ENCODE peak calls at places on chromosomes 11 and 22, in four cellular contexts. J is neuronal stem cell, Q is mesenchymal stem cell, Y is trophoblast cell. T is an unnamed sample.
A peak's percentile ranks its signal among the peaks of the same experiment; 100 is the strongest.

GRCh38 chr11:88474655-88475054 is 137.1 kb upstream of the CTSC start:
- DNase-seq in Q (no peak), Y (no peak), J (no peak), T (no peak)

GRCh38 chr11:12043959-12044772 is 35.7 kb upstream of the DKK3 start:
- DNase-seq in Q (peak; percentile 97), Y (peak; percentile 80), J (peak; percentile 68), T (peak; percentile 79)

GRCh38 chr11:68977781-68978625 is 2.8 kb downstream of the MRGPRD start:
- DNase-seq in J (no peak), Y (no peak), Q (no peak), T (peak; percentile 20)

GRCh38 chr11:102267602-102268001 is 49.7 kb upstream of the BIRC3 start:
- DNase-seq in J (no peak), Y (peak; percentile 65), Q (peak; percentile 84), T (no peak)

GRCh38 chr11:87236368-87236767 is 198.6 kb downstream of the TMEM135 start:
- DNase-seq in Y (no peak), Q (no peak), J (no peak), T (no peak)

GRCh38 chr11:128585498-128586238 is 1.7 kb downstream of the ETS1 start:
- DNase-seq in Y (no peak), J (no peak), Q (no peak), T (peak; percentile 48)

GRCh38 chr11:108302121-108302785 is 79.4 kb downstream of the ATM start:
- DNase-seq in Y (no peak), Q (peak; percentile 48), J (no peak), T (no peak)

GRCh38 chr11:11422291-11423128 is 69.5 kb upstream of the CSNK2A3 start:
- DNase-seq in Y (no peak), Q (no peak), J (no peak), T (no peak)

GRCh38 chr11:70721006-70721405 is 322.7 kb downstream of the CTTN start:
- DNase-seq in J (no peak), Q (no peak), Y (no peak), T (no peak)

GRCh38 chr11:110130642-110131238 is 37.5 kb downstream of the ZC3H12C start:
- DNase-seq in Q (no peak), Y (no peak), J (peak; percentile 86), T (peak; percentile 42)

GRCh38 chr11:88543902-88544655 is 206.5 kb upstream of the CTSC start:
- DNase-seq in Q (peak; percentile 90), J (peak; percentile 78), Y (peak; percentile 49), T (peak; percentile 83)

GRCh38 chr11:30741039-30741550 is 154.9 kb upstream of the MPPED2 start:
- DNase-seq in Q (peak; percentile 72), J (no peak), Y (peak; percentile 82), T (no peak)

GRCh38 chr22:37345863-37346514 is 63.7 kb downstream of the CYTH4 start:
- DNase-seq in Y (no peak), J (no peak), Q (peak; percentile 81), T (no peak)

GRCh38 chr11:76371170-76371569 is 9.8 kb downstream of the THAP12 start:
- DNase-seq in Q (peak; percentile 93), Y (peak; percentile 4), J (no peak), T (no peak)

GRCh38 chr11:27398413-27398780 is 35.4 kb upstream of the CCDC34 start:
- DNase-seq in Y (no peak), Q (no peak), J (no peak), T (no peak)

GRCh38 chr22:30116362-30117117 is 36.3 kb downstream of the HORMAD2 start:
- DNase-seq in Q (peak; percentile 15), Y (no peak), J (no peak), T (no peak)

GRCh38 chr11:11968511-11969280 is 39.7 kb downstream of the DKK3 start:
- DNase-seq in Q (no peak), Y (no peak), J (no peak), T (no peak)

GRCh38 chr11:16926868-16927267 is 87.3 kb downstream of the PLEKHA7 start:
- DNase-seq in J (no peak), Y (no peak), Q (no peak), T (no peak)

GRCh38 chr22:38831166-38831945 is 12.5 kb downstream of the NPTXR start:
- DNase-seq in Q (peak; percentile 77), Y (peak; percentile 27), J (no peak), T (no peak)

GRCh38 chr11:61654397-61654829 is 25.8 kb upstream of the DAGLA start:
- DNase-seq in Y (no peak), Q (no peak), J (no peak), T (no peak)

GRCh38 chr11:31237819-31238771 is 131.4 kb downstream of the DCDC1 start:
- DNase-seq in J (peak; percentile 80), Y (no peak), Q (peak; percentile 8), T (peak; percentile 41)

GRCh38 chr22:49028111-49028510 is 799.6 kb downstream of the BRD1 start:
- DNase-seq in Y (no peak), Q (no peak), J (no peak), T (no peak)

GRCh38 chr11:3950996-3951662 is 95.7 kb downstream of the STIM1 start:
- DNase-seq in J (peak; percentile 71), Y (peak; percentile 25), Q (peak; percentile 94), T (no peak)

GRCh38 chr11:77287615-77288273 is 13.7 kb downstream of the GDPD4 start:
- DNase-seq in Y (no peak), Q (peak; percentile 64), J (no peak), T (no peak)

GRCh38 chr11:102530558-102530957 is at the start of gene MMP7:
- DNase-seq in Y (no peak), Q (peak; percentile 56), J (no peak), T (no peak)

GRCh38 chr22:22770280-22770871 is 117.2 kb upstream of the IGLL5 start:
- DNase-seq in Q (peak; percentile 7), J (peak; percentile 39), Y (peak; percentile 45), T (peak; percentile 78)

GRCh38 chr11:77082838-77083552 is 16.2 kb downstream of the CAPN5 start:
- DNase-seq in Q (peak; percentile 55), J (no peak), Y (no peak), T (no peak)

GRCh38 chr11:122923302-122923701 is 40.7 kb downstream of the JHY start:
- DNase-seq in Q (no peak), J (no peak), Y (no peak), T (no peak)

GRCh38 chr11:12838463-12839120 is 164.4 kb downstream of the TEAD1 start:
- DNase-seq in Y (peak; percentile 50), J (no peak), Q (no peak), T (no peak)

GRCh38 chr11:118241191-118242098 is 10.7 kb downstream of the MPZL3 start:
- DNase-seq in Y (peak; percentile 34), Q (peak; percentile 10), J (no peak), T (no peak)

GRCh38 chr22:39405346-39406085 is 5.9 kb downstream of the TAB1 start:
- DNase-seq in Q (no peak), Y (no peak), J (no peak), T (no peak)

DNA sequence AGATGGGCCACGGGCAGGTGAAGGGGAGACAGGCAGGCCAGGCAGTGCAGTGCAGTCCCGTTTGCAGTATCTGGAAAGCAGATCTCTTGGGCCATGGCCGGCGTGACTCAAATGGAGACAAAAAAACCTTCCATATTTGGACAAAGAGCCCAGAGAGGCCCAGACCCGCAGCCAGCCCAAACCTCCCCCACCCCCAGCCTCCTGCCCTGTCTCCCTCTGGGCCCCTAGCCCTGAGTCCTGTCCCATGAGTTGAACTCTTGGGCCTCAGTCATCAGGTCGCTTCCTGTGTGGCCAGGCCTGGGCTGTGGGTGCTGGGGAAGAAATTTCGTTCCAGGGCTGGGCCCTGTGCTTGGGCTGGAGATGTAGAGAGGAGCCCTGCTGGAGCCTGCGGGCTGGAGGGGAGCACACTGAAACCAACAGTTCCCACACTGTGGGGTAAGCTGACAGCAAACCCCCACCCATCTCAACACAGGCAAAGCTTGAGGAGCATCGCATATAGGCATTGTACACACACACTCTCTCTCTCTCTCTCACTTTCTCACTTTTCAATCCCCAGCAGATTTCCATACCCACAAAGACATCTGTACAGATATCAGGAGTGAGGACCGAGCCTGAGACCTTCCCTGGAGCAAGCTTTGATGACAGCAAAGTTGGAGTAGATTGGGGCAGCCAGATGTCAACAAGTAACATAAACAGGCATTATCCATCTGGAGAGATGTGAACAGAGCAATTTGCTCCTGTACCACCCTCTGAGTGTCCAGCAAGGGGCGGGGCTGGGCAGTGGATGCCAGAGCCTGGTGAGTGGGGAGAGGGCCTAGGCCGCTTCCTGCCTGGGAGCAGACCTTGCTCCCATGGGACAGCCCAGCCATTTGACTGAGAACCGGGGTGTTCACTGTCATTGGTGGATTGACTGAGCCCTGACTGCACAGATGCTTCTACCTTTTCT is 17.2 kb downstream of the ARHGEF17 start:
- DNase-seq in Y (peak; percentile 90), J (no peak), Q (peak; percentile 83), T (no peak)
- H2BK12ac ChIP-seq in Y (peak overlapping the region; percentile 70), J (no peak overlapping the region), Q (peak overlapping the region; percentile 100), T (no peak overlapping the region)

DNA sequence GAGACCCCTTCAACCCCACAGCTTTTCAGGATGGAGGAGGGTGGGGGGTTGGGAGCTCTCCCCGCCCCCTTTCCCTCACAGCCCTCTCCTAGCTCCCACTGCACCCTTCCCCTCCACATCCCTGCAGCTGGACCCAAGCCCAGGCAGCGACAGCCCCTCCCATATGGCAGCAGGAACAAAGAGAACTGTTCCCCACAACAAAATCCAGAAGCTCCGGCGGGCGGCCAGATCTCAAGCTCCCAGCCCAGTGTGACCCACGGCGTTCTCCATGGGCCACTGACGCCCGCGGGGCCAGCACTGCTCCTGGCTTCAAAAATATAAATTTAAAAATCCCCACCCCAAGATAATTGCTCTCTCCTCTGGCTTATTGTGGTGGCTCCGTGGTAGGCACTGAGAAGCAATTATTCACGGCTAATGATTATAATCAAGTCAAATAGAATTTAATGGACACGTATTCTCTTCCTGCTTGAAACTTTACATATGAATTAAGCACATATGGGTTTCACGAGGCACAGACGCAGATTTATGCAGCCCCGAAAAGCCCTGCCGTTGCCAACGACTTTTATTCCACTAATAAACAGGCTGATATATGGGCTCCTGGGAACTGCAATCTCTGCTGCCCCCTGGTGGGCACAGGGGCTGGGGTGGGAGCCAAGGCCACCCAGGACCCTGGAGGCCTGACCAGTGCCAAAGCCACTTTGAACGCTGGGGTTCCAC is 17.6 kb downstream of the MACROD1 start:
- DNase-seq in Q (peak; percentile 71), J (peak; percentile 74), Y (peak; percentile 61), T (peak; percentile 76)
- H2BK12ac ChIP-seq in Q (no peak overlapping the region), J (peak overlapping the region; percentile 31), Y (no peak overlapping the region), T (no peak overlapping the region)

DNA sequence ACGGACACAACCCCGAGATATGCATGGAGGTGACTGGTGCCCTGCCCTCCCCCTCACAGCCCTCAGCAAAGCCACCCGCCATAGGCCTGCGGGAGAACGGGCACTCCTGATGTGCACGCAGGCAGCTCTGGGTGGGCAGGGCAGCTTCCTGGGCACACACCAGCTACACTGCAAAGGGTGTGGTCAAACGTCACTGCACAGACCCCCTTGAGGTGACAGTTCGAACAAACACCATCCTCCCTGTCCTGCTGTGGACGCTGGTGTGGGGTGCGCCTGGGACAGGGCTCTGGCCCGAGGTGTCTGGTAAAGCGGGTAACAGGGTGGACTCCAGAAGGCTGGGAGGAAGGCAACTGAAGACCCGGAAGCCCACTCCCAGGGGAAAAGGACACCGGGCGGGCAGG is 21.9 kb upstream of the MOB2 start:
- DNase-seq in J (no peak), Q (no peak), Y (no peak), T (no peak)
- H2BK12ac ChIP-seq in J (no peak overlapping the region), Q (no peak overlapping the region), Y (no peak overlapping the region), T (no peak overlapping the region)

DNA sequence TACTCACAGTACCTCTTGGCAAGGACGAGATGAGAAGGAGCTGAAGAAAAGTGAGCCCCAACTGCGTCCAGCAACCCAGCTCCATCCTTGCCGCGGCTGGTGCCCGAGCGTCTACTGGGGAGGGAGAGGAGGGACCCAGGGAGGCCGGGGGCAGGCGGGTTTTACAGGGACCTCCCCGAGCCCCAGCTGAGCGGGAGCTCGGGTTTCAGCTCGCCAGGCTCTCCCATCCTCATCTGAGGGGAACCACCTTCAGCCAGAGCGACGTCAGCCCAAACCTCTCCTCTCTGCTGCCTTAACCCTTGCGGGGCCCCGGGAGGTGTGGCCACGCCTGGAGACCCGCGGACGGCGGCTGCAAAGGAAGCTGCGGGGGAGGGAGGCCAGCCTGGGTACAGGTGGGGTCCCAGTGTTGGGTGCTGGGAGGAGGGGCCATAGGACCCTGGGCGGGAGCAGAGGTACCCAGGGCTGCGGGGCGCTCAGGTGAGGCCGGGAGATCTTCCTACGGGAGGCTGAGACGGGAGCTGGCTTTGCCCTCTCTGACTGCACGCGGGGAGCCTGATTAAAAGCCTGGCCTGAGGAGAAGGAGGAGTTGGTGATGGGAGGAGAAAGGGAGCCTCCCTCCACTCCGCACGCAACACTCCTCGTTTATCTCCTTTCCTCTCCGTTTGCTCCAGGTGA is at the start of gene PAMR1:
- DNase-seq in Y (no peak), J (peak; percentile 58), Q (peak; percentile 82), T (peak; percentile 89)
- H2BK12ac ChIP-seq in Y (no peak within 1 kb of the TSS), J (no peak within 1 kb of the TSS), Q (peak within 1 kb of the TSS; percentile 87), T (no peak within 1 kb of the TSS)